ENCODE peak calls at places on chromosome 20, in four cellular contexts. Q is AG10803, A is fibroblast of lung, D is upper lobe of left lung. O is an unnamed sample.

GRCh38 chr20:32138921-32139320 is 29.4 kb downstream of the TM9SF4 start:
- DNase-seq in A (no peak), Q (no peak), D (no peak), O (no peak)

GRCh38 chr20:51360451-51361230 is 181.9 kb downstream of the NFATC2 start:
- DNase-seq in D (no peak), Q (peak; percentile 98), A (peak; percentile 98), O (no peak)

GRCh38 chr20:25459916-25460590 is 52.6 kb downstream of the GINS1 start:
- DNase-seq in Q (no peak), A (no peak), D (no peak), O (no peak)

GRCh38 chr20:49268600-49269365 is 9.1 kb downstream of the ZNFX1 start:
- DNase-seq in A (peak; percentile 70), D (no peak), Q (peak; percentile 75), O (no peak)

GRCh38 chr20:22374678-22375590 is 209.4 kb downstream of the FOXA2 start:
- DNase-seq in Q (peak; percentile 9), D (no peak), A (peak; percentile 60), O (no peak)

GRCh38 chr20:17693534-17694001 is 6.2 kb upstream of the BANF2 start:
- DNase-seq in A (no peak), D (no peak), Q (no peak), O (no peak)

GRCh38 chr20:53797085-53797484 is 203.4 kb upstream of the ZNF217 start:
- DNase-seq in Q (no peak), D (no peak), A (no peak), O (no peak)

GRCh38 chr20:11076434-11076833 is 402.6 kb upstream of the JAG1 start:
- DNase-seq in A (no peak), D (no peak), Q (no peak), O (no peak)

GRCh38 chr20:47453167-47453782 is 48.4 kb upstream of the NCOA3 start:
- DNase-seq in D (no peak), Q (peak; percentile 84), A (peak; percentile 77), O (no peak)

GRCh38 chr20:4153251-4153650 is 137.9 kb upstream of the RNF24 start:
- DNase-seq in A (no peak), Q (no peak), D (no peak), O (peak; percentile 49)

GRCh38 chr20:44095831-44096230 is 91.2 kb downstream of the JPH2 start:
- DNase-seq in D (no peak), A (no peak), Q (no peak), O (no peak)

GRCh38 chr20:61968932-61969331 is 96.7 kb downstream of the TAF4 start:
- DNase-seq in D (no peak), Q (no peak), A (no peak), O (no peak)

GRCh38 chr20:33415948-33416347 is 14.6 kb upstream of the CDK5RAP1 start:
- DNase-seq in D (no peak), Q (peak; percentile 47), A (peak; percentile 70), O (no peak)
- TF ChIP-seq CTCF in D (no peak), Q (peak; percentile 61), A (peak; percentile 72), O (no peak)

GRCh38 chr20:23526850-23527249 is 35.9 kb downstream of the CST8 start:
- DNase-seq in D (no peak), Q (no peak), A (no peak), O (no peak)
- TF ChIP-seq CTCF in D (no peak), Q (no peak), A (no peak), O (no peak)

DNA sequence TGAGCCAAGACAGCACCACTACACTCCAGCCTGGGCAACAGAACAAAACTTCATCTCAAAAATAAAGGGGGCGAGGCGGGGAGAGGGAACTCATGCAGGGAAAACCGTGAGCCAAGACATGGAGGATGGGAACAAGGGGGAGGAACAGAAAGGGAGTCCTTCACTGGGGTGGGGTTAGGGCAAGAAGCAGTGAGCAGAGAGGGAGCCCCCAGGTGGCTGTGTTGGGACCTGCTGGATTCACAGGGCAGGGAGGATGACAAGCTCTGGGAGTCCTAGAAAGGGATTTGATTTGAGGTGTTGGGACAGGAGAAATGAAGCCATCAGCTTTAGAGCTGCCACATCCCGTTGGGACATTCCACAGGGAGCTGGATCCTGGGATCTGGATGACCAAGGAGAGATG is 90.6 kb upstream of the TOP1 start:
- DNase-seq in D (no peak), Q (no peak), A (no peak), O (no peak)
- TF ChIP-seq CTCF in D (no peak), Q (no peak), A (no peak), O (no peak)

GRCh38 chr20:12695937-12696336 is 312.8 kb upstream of the SPTLC3 start:
- DNase-seq in D (no peak), Q (no peak), A (no peak), O (no peak)
- TF ChIP-seq CTCF in D (no peak), Q (no peak), A (no peak), O (no peak)

GRCh38 chr20:33604084-33604990 is 57.8 kb upstream of the C20orf144 start:
- DNase-seq in Q (peak; percentile 51), A (peak; percentile 3), D (no peak), O (no peak)

GRCh38 chr20:33602826-33603590 is 59.1 kb upstream of the C20orf144 start:
- DNase-seq in D (no peak), Q (no peak), A (no peak), O (no peak)

GRCh38 chr20:33601016-33601415 is 61.1 kb upstream of the C20orf144 start:
- DNase-seq in D (no peak), Q (no peak), A (no peak), O (no peak)

GRCh38 chr20:33601861-33602260 is 60.3 kb upstream of the C20orf144 start:
- DNase-seq in D (no peak), Q (no peak), A (no peak), O (no peak)

GRCh38 chr20:33600414-33600813 is 61.7 kb upstream of the C20orf144 start:
- DNase-seq in A (no peak), Q (no peak), D (no peak), O (no peak)
- TF ChIP-seq CTCF in A (no peak), Q (no peak), D (no peak), O (no peak)

GRCh38 chr20:16438100-16438499 is 135.1 kb downstream of the KIF16B start:
- DNase-seq in Q (no peak), D (no peak), A (no peak), O (no peak)

GRCh38 chr20:16437387-16437990 is 135.8 kb downstream of the KIF16B start:
- DNase-seq in A (no peak), D (no peak), Q (no peak), O (no peak)

DNA sequence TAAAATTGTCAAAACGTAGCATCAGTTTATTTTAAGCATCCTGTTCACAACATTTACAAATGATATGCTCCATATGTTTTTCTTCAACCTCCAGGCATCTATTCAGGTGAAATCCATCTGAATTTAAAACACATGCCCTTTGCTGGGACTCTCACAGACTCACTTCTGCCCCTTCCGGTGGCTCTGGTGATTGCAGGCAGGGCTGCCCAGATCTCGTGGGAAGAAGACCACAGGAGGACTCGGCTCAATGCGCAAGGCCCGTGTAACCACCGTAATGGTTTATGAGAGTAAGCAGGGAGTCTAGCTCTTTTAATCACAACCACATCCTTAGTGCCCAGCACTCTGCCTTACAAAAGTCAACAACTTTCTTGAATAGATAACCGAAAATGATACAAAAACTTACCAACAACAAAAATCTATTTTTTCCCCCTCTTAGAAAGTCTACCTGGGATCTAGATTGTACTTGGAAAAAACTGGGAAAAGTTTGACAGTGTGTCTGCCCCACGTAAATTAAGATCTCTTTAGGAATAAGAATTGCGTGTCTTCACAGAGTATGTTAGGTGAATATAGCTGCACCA is 139.1 kb downstream of the KIF16B start:
- DNase-seq in Q (peak; percentile 10), D (peak; percentile 22), A (peak; percentile 43), O (no peak)
- TF ChIP-seq CTCF in Q (peak; percentile 67), D (no peak), A (peak; percentile 86), O (peak; percentile 45)

GRCh38 chr20:46406986-46407670 is 713 bp upstream of the ELMO2 start:
- DNase-seq in A (no peak), D (peak; percentile 80), Q (peak; percentile 12), O (peak; percentile 84)

GRCh38 chr20:46407671-46407996 is 1.2 kb upstream of the ELMO2 start:
- DNase-seq in Q (no peak), A (no peak), D (no peak), O (no peak)

GRCh38 chr20:46402236-46402886 is 4.1 kb downstream of the ELMO2 start:
- DNase-seq in Q (peak; percentile 70), A (peak; percentile 46), D (no peak), O (no peak)

GRCh38 chr20:46408281-46408731 is 1.9 kb upstream of the ELMO2 start:
- DNase-seq in D (no peak), Q (no peak), A (no peak), O (no peak)

GRCh38 chr20:46406200-46406985 is at the start of gene ELMO2:
- DNase-seq in Q (peak; percentile 95), D (peak; percentile 99), A (peak; percentile 96), O (peak; percentile 98)
- TF ChIP-seq CTCF in Q (no peak), D (peak; percentile 28), A (no peak), O (peak; percentile 24)

DNA sequence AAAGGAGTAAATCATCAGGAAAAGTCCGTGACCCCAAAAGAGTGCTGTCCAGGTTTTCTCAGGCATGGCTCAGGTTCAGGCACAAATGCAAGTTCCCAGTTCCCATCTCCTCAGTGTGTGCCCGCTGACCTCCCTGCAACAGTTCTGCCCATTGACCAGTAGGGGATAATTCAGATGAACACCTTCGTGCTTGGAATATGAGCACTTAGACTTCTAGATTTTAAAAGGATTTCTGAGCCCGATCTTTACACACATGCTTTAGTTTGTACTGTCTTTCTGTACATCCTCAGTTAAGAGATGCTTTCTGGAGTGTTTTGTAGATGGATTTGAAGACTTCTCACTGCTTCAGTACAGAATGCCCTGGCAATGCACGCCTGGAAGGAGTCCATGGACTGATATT is 239.7 kb upstream of the PLCB4 start:
- DNase-seq in Q (no peak), D (no peak), A (no peak), O (no peak)
- TF ChIP-seq CTCF in Q (no peak), D (no peak), A (peak; percentile 38), O (no peak)

GRCh38 chr20:36481380-36482043 is 59.8 kb upstream of the MYL9 start:
- DNase-seq in A (no peak), D (no peak), Q (no peak), O (no peak)
- TF ChIP-seq CTCF in A (no peak), D (no peak), Q (peak; percentile 6), O (no peak)

GRCh38 chr20:6265204-6265904 is 142.5 kb upstream of the FERMT1 start:
- DNase-seq in A (peak; percentile 89), D (no peak), Q (peak; percentile 49), O (no peak)
- TF ChIP-seq CTCF in A (peak; percentile 58), D (no peak), Q (peak; percentile 53), O (no peak)